ENCODE peak calls at places on chromosomes 16 and 17, in four cellular contexts. K is AG09309, X is lower leg skin, E is epithelial cell of esophagus. P is an unnamed sample.

GRCh38 chr16:71645450-71645849 is 19.5 kb downstream of the MARVELD3 start:
- DNase-seq in X (no peak), K (no peak), E (peak), P (no peak)

GRCh38 chr17:13311301-13311700 is 290.4 kb downstream of the HS3ST3A1 start:
- DNase-seq in E (no peak), K (peak), X (no peak), P (no peak)

GRCh38 chr17:35849469-35850348 is 19.0 kb downstream of the HEATR9 start:
- DNase-seq in K (peak), X (no peak), E (peak), P (peak)

GRCh38 chr16:50265260-50265659 is 1.1 kb upstream of the ADCY7 start:
- DNase-seq in K (no peak), E (peak), X (peak), P (no peak)

GRCh38 chr17:32240745-32241144 is 24.9 kb upstream of the RHBDL3 start:
- DNase-seq in K (no peak), X (peak), E (peak), P (no peak)

GRCh38 chr17:35489944-35490343 is 41.4 kb upstream of the SLFN13 start:
- DNase-seq in X (no peak), K (no peak), E (no peak), P (no peak)

GRCh38 chr17:71071837-71072236 is 902.5 kb downstream of the KCNJ2 start:
- DNase-seq in X (no peak), E (peak), K (peak), P (no peak)

GRCh38 chr17:27959382-27959709 is 66.2 kb upstream of the LYRM9 start:
- DNase-seq in X (no peak), K (no peak), E (peak), P (no peak)

GRCh38 chr17:71709974-71710373 is 410.8 kb upstream of the SOX9 start:
- DNase-seq in K (no peak), X (no peak), E (no peak), P (no peak)

GRCh38 chr16:11871193-11871592 is 19.9 kb upstream of the RSL1D1 start:
- DNase-seq in K (no peak), E (no peak), X (no peak), P (no peak)

GRCh38 chr16:66961065-66961744 is at the start of gene CES3:
- DNase-seq in X (no peak), K (no peak), E (peak), P (peak)

GRCh38 chr17:15914400-15915165 is 30.3 kb upstream of the ADORA2B start:
- DNase-seq in E (peak), K (no peak), X (peak), P (no peak)

GRCh38 chr17:58415371-58416055 is 1.8 kb downstream of the RNF43 start:
- DNase-seq in X (no peak), K (no peak), E (no peak), P (peak)

GRCh38 chr17:71084219-71084618 is 914.9 kb downstream of the KCNJ2 start:
- DNase-seq in E (peak), X (no peak), K (no peak), P (peak)

GRCh38 chr17:15918661-15919259 is 26.2 kb upstream of the ADORA2B start:
- DNase-seq in X (peak), E (no peak), K (no peak), P (no peak)

GRCh38 chr17:75645889-75646625 is 12.8 kb downstream of the SMIM5 start:
- DNase-seq in X (no peak), E (peak), K (no peak), P (no peak)

GRCh38 chr17:27878776-27879562 is 14.2 kb downstream of the LYRM9 start:
- DNase-seq in E (no peak), K (no peak), X (no peak), P (no peak)

GRCh38 chr17:76497979-76498885 is 3.0 kb downstream of the RHBDF2 start:
- DNase-seq in X (peak), E (peak), K (peak), P (peak)

GRCh38 chr16:2966803-2967184 is 2.4 kb upstream of the PAQR4 start:
- DNase-seq in K (no peak), X (no peak), E (no peak), P (no peak)

GRCh38 chr16:85655216-85656129 is 33.3 kb downstream of the GINS2 start:
- DNase-seq in X (no peak), E (no peak), K (no peak), P (no peak)

GRCh38 chr16:55651841-55652824 is 3.7 kb upstream of the SLC6A2 start:
- DNase-seq in K (no peak), E (no peak), X (peak), P (no peak)

GRCh38 chr17:64732336-64733006 is 70.4 kb upstream of the SMURF2 start:
- DNase-seq in X (peak), E (peak), K (no peak), P (no peak)

GRCh38 chr17:47694818-47695663 is 1.1 kb downstream of the TBKBP1 start:
- DNase-seq in X (peak), E (peak), K (no peak), P (no peak)

GRCh38 chr17:27218719-27219488 is 75.0 kb upstream of the WSB1 start:
- DNase-seq in E (no peak), K (no peak), X (no peak), P (no peak)

GRCh38 chr16:68737730-68738590 is 868 bp downstream of the CDH1 start:
- DNase-seq in X (no peak), E (peak), K (no peak), P (no peak)

GRCh38 chr17:81832608-81833159 is 407 bp downstream of the MCRIP1 start:
- DNase-seq in K (no peak), X (no peak), E (peak), P (peak)

GRCh38 chr16:74275031-74275636 is 21.5 kb upstream of the PSMD7 start:
- DNase-seq in E (peak), X (no peak), K (no peak), P (no peak)

GRCh38 chr17:51904379-51904778 is 254.1 kb downstream of the CA10 start:
- DNase-seq in X (no peak), E (no peak), K (no peak), P (no peak)

GRCh38 chr16:49986351-49987124 is 38.5 kb upstream of the CNEP1R1 start:
- DNase-seq in E (no peak), X (no peak), K (peak), P (no peak)

GRCh38 chr17:42531455-42532354 is 4.3 kb upstream of the NAGLU start:
- DNase-seq in E (peak), X (no peak), K (no peak), P (peak)

GRCh38 chr16:2458887-2459646 is 842 bp upstream of the TEDC2 start:
- DNase-seq in E (no peak), X (peak), K (no peak), P (no peak)

GRCh38 chr16:86919531-86920305 is 341.4 kb downstream of the FOXL1 start:
- DNase-seq in K (no peak), X (no peak), E (no peak), P (no peak)

GRCh38 chr17:82218349-82219075 is 5.9 kb upstream of the CCDC57 start:
- DNase-seq in K (no peak), E (no peak), X (peak), P (no peak)

GRCh38 chr17:33404070-33404770 is 111.1 kb upstream of the ASIC2 start:
- DNase-seq in K (no peak), X (no peak), E (no peak), P (no peak)

GRCh38 chr17:78576389-78577112 is 645 bp downstream of the DNAH17 start:
- DNase-seq in K (no peak), E (no peak), X (no peak), P (no peak)

GRCh38 chr17:80418589-80418988 is 3.6 kb downstream of the ENDOV start:
- DNase-seq in X (no peak), E (no peak), K (no peak), P (no peak)

GRCh38 chr16:82229800-82230619 is 60.0 kb upstream of the MPHOSPH6 start:
- DNase-seq in K (peak), E (peak), X (peak), P (peak)

GRCh38 chr17:57861737-57862409 is 12.0 kb upstream of the MRPS23 start:
- DNase-seq in E (no peak), X (peak), K (no peak), P (no peak)

GRCh38 chr17:73533127-73533526 is 111.1 kb downstream of the SDK2 start:
- DNase-seq in X (no peak), E (no peak), K (no peak), P (no peak)

GRCh38 chr17:48575066-48575582 is 3.0 kb downstream of the HOXB4 start:
- DNase-seq in X (no peak), K (no peak), E (no peak), P (no peak)

GRCh38 chr16:31333686-31334649 is 21.0 kb upstream of the ITGAX start:
- DNase-seq in X (no peak), E (peak), K (no peak), P (no peak)
- TF ChIP-seq CTCF in X (no peak), E (peak), K (peak), P (peak)

DNA sequence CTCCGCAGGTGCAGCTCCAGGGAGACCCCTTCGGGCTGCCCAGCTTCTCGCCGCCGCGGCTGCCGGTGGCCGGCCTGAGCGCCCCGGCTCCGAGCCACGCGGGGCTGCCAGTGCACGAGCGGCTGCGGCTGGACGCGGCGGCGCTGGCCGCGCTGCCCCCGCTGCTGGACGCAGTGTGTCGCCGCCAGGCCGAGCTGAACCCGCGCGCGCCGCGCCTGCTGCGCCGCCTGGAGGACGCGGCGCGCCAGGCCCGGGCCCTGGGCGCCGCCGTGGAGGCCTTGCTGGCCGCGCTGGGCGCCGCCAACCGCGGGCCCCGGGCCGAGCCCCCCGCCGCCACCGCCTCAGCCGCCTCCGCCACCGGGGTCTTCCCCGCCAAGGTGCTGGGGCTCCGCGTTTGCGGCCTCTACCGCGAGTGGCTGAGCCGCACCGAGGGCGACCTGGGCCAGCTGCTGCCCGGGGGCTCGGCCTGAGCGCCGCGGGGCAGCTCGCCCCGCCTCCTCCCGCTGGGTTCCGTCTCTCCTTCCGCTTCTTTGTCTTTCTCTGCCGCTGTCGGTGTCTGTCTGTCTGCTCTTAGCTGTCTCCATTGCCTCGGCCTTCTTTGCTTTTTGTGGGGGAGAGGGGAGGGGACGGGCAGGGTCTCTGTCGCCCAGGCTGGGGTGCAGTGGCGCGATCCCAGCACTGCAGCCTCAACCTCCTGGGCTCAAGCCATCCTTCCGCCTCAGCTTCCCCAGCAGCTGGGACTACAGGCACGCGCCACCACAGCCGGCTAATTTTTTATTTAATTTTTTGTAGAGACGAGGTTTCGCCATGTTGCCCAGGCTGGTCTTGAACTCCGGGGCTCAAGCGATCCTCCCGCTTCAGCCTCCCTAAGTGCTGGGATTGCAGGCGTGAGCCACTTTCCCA is 5.9 kb downstream of the CTF1 start:
- DNase-seq in X (no peak), K (no peak), E (peak), P (peak)
- TF ChIP-seq CTCF in X (no peak), K (peak), E (no peak), P (peak)

GRCh38 chr17:916315-916714 is 63.3 kb downstream of the NXN start:
- DNase-seq in E (no peak), X (no peak), K (no peak), P (no peak)
- TF ChIP-seq CTCF in E (peak), X (no peak), K (no peak), P (peak)

DNA sequence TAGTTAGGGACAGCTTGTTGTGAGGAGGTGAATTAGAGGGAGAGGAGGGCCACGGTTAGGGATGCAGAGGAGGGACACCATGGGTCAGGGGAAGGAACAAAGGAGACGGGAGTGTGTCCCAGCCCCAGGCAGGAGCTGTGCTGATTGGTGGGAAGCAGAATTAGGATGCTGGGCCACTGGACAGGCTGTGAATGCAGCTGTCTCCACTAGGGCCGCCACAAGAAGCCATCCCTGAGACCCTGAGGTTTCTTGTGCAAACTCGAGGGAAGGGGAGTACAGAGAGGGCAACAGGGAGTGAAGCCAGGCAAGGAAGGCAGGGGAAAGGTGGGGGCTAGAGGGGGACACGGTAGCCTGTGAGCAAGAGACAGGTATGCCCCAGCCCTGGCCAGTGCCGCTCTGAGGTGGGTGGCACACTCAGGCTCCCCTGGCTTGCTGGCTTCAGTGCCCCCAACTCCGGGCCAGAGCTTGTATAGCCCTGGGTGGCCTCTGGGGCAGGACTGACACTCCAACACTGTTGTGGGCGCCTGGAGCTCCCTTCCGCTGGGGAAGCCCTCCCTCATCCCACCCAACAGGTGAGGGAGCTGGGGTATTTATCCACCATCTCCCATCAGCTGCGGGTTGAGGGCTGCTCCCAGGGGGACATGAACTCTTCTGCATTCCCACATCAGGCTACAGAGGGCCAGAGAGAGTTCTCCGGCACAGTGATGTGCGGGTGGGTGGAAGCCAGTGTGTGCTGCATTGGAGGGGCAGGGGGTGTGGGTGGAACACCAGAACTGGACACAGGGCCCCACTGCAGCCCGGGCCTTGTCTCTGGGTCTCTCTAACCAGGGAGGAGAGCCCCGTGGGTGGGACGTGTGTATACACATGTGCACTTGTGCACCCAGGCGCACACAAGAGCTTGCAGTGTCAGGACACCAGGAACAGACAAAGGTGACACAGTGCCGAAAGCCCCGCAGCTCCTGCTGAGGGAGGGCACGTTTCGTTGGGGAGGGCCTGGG is 8.3 kb upstream of the SPPL2C start:
- DNase-seq in E (no peak), X (no peak), K (no peak), P (no peak)
- TF ChIP-seq CTCF in E (no peak), X (no peak), K (no peak), P (no peak)

DNA sequence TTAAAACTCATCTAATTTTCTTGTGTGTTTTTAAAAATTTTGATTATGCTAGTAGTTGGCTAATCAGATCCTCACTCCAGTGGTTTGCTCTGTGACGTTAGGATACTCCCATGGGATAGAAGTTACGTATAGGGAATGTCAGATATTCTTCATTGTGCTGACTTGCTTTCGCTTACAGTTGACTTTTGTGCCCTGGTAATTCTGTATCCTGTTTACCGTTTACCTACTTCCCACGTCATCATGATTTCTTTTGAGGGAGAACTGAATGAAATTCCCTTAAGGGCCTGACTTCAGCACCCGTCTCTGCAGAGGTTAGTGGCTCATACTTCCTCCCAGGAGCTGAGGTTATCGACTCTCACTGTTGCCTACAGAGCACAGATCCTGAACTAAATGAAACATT is 2.6 kb downstream of the PRKAR1A start:
- DNase-seq in K (no peak), E (peak), X (no peak), P (no peak)
- TF ChIP-seq CTCF in K (no peak), E (no peak), X (no peak), P (no peak)

DNA sequence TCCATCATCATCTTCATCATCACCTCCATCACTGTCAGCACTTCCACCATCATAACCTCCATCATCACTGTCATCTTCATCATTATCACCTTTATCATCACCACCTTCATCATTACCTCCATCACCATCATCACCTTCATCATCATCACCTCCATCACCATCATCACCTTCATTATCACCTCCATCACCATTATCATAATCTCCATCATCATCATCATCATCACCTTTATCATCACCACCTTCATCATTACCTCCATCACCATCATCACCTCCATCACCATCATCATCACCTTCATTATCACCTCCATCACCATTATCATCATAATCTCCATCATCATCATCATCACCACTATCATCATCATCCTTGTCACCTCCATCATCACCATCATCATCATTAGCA is 309.7 kb downstream of the HAPSTR1 start:
- DNase-seq in E (no peak), K (no peak), X (no peak), P (no peak)
- TF ChIP-seq CTCF in E (no peak), K (no peak), X (no peak), P (no peak)

GRCh38 chr16:60204221-60204620 is 1470.1 kb upstream of the GOT2 start:
- DNase-seq in X (no peak), E (peak), K (no peak), P (no peak)

GRCh38 chr16:60200161-60200560 is 1466.0 kb upstream of the GOT2 start:
- DNase-seq in E (no peak), K (no peak), X (no peak), P (no peak)

GRCh38 chr16:60199154-60199553 is 1465.0 kb upstream of the GOT2 start:
- DNase-seq in K (no peak), X (no peak), E (no peak), P (no peak)

GRCh38 chr16:60206511-60206910 is 1472.4 kb upstream of the GOT2 start:
- DNase-seq in E (no peak), X (no peak), K (no peak), P (no peak)

GRCh38 chr16:60203525-60204124 is 1469.5 kb upstream of the GOT2 start:
- DNase-seq in E (peak), X (no peak), K (no peak), P (no peak)
- TF ChIP-seq CTCF in E (peak), X (no peak), K (peak), P (peak)

DNA sequence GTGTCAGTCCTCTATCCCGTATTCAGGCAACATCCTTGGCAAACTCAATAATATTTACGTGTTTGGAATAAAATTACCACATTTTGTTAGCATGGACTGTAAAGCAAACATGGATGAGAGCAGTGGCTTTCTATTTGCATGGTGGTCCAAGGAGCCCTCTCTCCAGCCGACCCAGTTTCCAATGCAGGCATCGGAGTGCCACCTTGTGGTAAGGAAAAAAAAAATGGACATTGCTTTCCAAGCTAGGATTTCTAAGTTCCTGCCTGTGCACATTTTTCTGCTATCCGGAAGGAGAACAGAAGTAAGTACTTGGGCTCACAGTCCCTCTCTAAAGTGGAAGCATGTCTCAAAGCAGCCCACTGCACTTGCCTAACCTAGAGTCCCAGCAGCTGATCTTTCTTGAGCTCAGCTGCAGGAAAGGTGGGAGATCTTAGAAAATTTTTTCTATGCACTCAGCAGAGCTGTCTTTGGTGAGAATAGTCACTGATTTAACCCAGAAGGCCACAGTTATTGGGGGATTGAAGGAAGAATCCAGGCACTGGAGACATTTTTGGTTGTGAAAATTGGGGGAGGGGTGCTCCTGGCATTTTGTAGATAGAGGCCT is 46.0 kb upstream of the ERCC4 start:
- DNase-seq in X (no peak), E (peak), K (no peak), P (peak)
- TF ChIP-seq CTCF in X (no peak), E (peak), K (peak), P (peak)

GRCh38 chr17:3801043-3801746 is at the start of gene ITGAE:
- DNase-seq in X (no peak), K (no peak), E (no peak), P (no peak)

GRCh38 chr17:3801792-3802191 is 804 bp upstream of the ITGAE start:
- DNase-seq in K (no peak), E (no peak), X (peak), P (no peak)

GRCh38 chr17:3803308-3803640 is 2.3 kb upstream of the ITGAE start:
- DNase-seq in X (no peak), E (no peak), K (no peak), P (no peak)

GRCh38 chr17:3804503-3804931 is 3.5 kb upstream of the ITGAE start:
- DNase-seq in E (no peak), X (no peak), K (no peak), P (no peak)

GRCh38 chr17:3802461-3803307 is 1.7 kb upstream of the ITGAE start:
- DNase-seq in E (peak), K (peak), X (peak), P (no peak)
- TF ChIP-seq CTCF in E (no peak), K (no peak), X (no peak), P (no peak)